ENCODE peak calls at places on chromosomes 6 and 20, in seven cellular contexts. Y is AG04450, P is adrenal gland, M is keratinocyte, Z is kidney epithelial cell, H is Caco-2, E is HL-60. S is an unnamed sample.

GRCh38 chr20:23404196-23404595 is 17.1 kb downstream of the NAPB start:
- DNase-seq in Y (no peak), P (no peak), M (no peak), Z (no peak), H (no peak), E (no peak), S (no peak)

GRCh38 chr6:115613488-115613887 is 447.2 kb downstream of the FRK start:
- DNase-seq in Y (peak; percentile 79), P (no peak), M (no peak), Z (no peak), H (no peak), E (no peak), S (peak; percentile 99)

GRCh38 chr6:136582702-136583471 is 32.7 kb upstream of the MAP7 start:
- DNase-seq in Y (peak; percentile 66), P (no peak), M (no peak), Z (no peak), H (no peak), E (no peak), S (peak; percentile 83)

GRCh38 chr6:32152414-32153251 is 894 bp upstream of the PRRT1 start:
- DNase-seq in Y (no peak), P (peak; percentile 75), M (no peak), Z (no peak), H (no peak), E (no peak), S (no peak)

GRCh38 chr6:64685401-64685800 is 1021.6 kb downstream of the EYS start:
- DNase-seq in Y (no peak), P (no peak), M (no peak), Z (no peak), H (no peak), E (no peak), S (no peak)

GRCh38 chr6:108800510-108800909 is 47.7 kb upstream of the ARMC2 start:
- DNase-seq in Y (no peak), P (no peak), M (no peak), Z (no peak), H (no peak), E (no peak), S (no peak)

GRCh38 chr20:50169329-50169823 is 15.9 kb upstream of the PEDS1 start:
- DNase-seq in Y (peak; percentile 50), P (peak; percentile 97), M (no peak), Z (no peak), H (peak; percentile 90), E (peak; percentile 75), S (no peak)

GRCh38 chr20:53857723-53858236 is 212.6 kb downstream of the BCAS1 start:
- DNase-seq in Y (no peak), P (peak; percentile 56), M (no peak), Z (no peak), H (no peak), E (no peak), S (no peak)

GRCh38 chr20:44074252-44075151 is 112.5 kb downstream of the JPH2 start:
- DNase-seq in Y (no peak), P (peak; percentile 96), M (no peak), Z (peak; percentile 43), H (peak; percentile 36), E (peak; percentile 73), S (no peak)

GRCh38 chr6:89630488-89630887 is 8.1 kb downstream of the LYRM2 start:
- DNase-seq in Y (no peak), P (no peak), M (no peak), Z (no peak), H (no peak), E (no peak), S (no peak)

GRCh38 chr6:95231416-95231815 is 345.9 kb upstream of the MANEA start:
- DNase-seq in Y (no peak), P (no peak), M (no peak), Z (no peak), H (no peak), E (no peak), S (no peak)

GRCh38 chr6:111837007-111837406 is 36.2 kb downstream of the FYN start:
- DNase-seq in Y (no peak), P (no peak), M (no peak), Z (no peak), H (no peak), E (no peak), S (no peak)

GRCh38 chr20:20435453-20435852 is 67.5 kb downstream of the INSM1 start:
- DNase-seq in Y (no peak), P (no peak), M (no peak), Z (no peak), H (no peak), E (no peak), S (no peak)

GRCh38 chr6:43185391-43185790 is 3.4 kb downstream of the CUL9 start:
- DNase-seq in Y (no peak), P (no peak), M (no peak), Z (no peak), H (no peak), E (no peak), S (no peak)

GRCh38 chr6:10582774-10583508 is 61.8 kb downstream of the GCNT2 start:
- DNase-seq in Y (no peak), P (no peak), M (no peak), Z (no peak), H (no peak), E (no peak), S (no peak)

GRCh38 chr6:106159531-106159940 is 73.4 kb downstream of the PRDM1 start:
- DNase-seq in Y (peak; percentile 54), P (no peak), M (peak; percentile 79), Z (peak; percentile 53), H (no peak), E (no peak), S (peak; percentile 83)

GRCh38 chr6:144334150-144334708 is 49.1 kb downstream of the UTRN start:
- DNase-seq in Y (no peak), P (no peak), M (no peak), Z (no peak), H (no peak), E (peak; percentile 75), S (no peak)

GRCh38 chr6:114343782-114344144 is 940 bp upstream of the HS3ST5 start:
- DNase-seq in Y (no peak), P (no peak), M (no peak), Z (no peak), H (no peak), E (no peak), S (no peak)
- TF ChIP-seq CTCF in Y (no peak), P (no peak), M (no peak), Z (no peak), H (no peak), E (no peak), S (no peak)

GRCh38 chr20:31860431-31861345 is 9.6 kb downstream of the DUSP15 start:
- DNase-seq in Y (no peak), P (peak; percentile 66), M (no peak), Z (no peak), H (peak; percentile 77), E (no peak), S (no peak)

GRCh38 chr20:31862157-31862470 is 8.2 kb downstream of the DUSP15 start:
- DNase-seq in Y (no peak), P (no peak), M (no peak), Z (no peak), H (no peak), E (no peak), S (no peak)

GRCh38 chr20:31862506-31862905 is 7.8 kb downstream of the DUSP15 start:
- DNase-seq in Y (no peak), P (peak; percentile 69), M (no peak), Z (no peak), H (peak; percentile 48), E (no peak), S (no peak)

GRCh38 chr20:31859998-31860380 is 10.3 kb downstream of the DUSP15 start:
- DNase-seq in Y (no peak), P (no peak), M (no peak), Z (no peak), H (no peak), E (no peak), S (no peak)

DNA sequence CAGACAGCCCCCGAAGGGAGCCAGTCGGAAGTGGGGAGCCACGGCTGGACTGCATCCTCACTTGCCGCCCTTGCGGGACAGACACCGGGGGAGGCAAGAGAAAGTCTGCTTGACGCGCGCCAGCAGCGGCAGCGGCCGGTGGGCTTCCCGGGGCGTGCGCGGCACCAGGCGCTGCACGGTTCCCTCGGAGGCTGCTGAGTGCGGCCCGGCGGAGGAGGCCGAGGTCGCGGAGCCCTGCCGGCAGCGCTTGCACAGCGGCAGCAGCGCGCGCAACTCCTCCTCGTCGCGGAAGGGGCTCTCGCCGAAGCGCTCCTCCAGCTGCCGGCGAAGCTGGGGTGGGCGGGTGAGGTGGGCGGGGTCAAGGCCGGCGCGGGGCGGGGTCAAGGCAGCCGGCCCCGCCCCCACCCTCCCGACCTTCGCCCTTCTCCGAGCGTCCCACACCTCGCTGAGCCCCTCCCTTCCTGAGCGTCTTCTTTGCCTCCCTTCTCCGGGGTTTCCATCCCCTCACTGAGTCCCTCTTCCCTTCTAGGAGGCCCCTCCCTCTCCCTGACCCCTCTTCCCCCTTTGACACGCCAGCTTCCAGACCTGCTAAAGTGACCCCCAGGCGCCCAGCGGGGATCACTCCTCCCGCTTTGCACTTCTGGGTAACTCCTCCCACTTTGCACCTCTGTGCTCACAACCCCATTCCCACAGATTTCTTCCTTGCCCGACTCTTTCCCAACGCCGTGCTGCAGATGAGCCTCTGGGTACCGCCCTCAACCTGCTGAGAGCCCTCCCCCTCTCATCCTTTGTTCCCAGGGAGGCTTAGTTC is 8.8 kb downstream of the DUSP15 start:
- DNase-seq in Y (no peak), P (no peak), M (no peak), Z (no peak), H (peak; percentile 91), E (peak; percentile 41), S (no peak)
- H3K4me3 ChIP-seq in Y (peak overlapping the region; percentile 48), P (peak overlapping the region; percentile 83), M (peak overlapping the region; percentile 45), Z (peak overlapping the region; percentile 42), H (peak overlapping the region; percentile 75), E (peak overlapping the region; percentile 34), S (peak overlapping the region; percentile 33)

DNA sequence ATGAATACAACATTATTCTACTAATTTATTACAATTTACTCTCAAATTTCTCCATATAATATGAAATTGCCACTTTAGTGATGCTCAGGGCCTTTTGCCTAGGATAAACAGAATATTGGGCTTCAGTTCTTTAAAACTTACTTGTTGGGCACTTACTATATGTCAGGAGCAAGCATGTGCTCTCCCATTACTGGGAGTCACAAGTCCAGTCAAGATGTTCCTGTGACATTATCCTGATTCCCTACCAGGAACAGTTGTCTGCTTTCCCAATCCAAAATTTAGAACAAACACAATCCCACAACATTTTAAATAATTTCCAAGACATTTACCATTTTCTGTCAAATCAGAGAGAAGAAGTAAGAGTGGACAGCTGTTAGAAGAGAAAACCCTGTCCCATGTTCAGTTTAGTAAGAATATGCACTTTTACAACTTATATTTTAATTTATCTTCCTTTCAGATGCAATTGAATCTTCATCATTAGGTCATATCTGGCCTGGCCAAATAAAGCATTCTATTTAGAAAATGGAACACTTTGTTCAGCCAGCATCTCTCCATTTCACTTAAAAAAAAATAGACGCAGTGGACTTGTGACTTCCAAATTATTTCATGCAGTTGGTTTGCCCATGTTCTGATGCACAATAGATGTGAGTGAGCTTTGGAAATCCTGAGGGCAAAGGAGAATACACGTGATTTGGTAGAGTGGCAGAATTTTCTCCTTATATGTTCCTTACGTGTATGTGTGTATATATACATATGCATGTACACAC is 159.8 kb downstream of the CLIC5 start:
- DNase-seq in Y (no peak), P (no peak), M (no peak), Z (no peak), H (no peak), E (no peak), S (no peak)
- H3K27me3 ChIP-seq in Y (peaks cover 4% of the 10 kb centered on the region), P (no peaks in the 10 kb centered on the region), M (no peaks in the 10 kb centered on the region), Z (peaks cover 7% of the 10 kb centered on the region), H (no peaks in the 10 kb centered on the region), E (no peaks in the 10 kb centered on the region), S (peaks cover 2% of the 10 kb centered on the region)

GRCh38 chr20:51624157-51624731 is 81.7 kb upstream of the NFATC2 start:
- DNase-seq in Y (no peak), P (peak; percentile 70), M (no peak), Z (no peak), H (peak; percentile 83), E (peak; percentile 63), S (no peak)
- TF ChIP-seq CTCF in Y (peak; percentile 71), P (peak; percentile 53), M (peak; percentile 75), Z (peak; percentile 79), H (peak; percentile 97), E (peak; percentile 40), S (peak; percentile 81)

GRCh38 chr6:139407718-139408222 is 33.3 kb upstream of the CITED2 start:
- DNase-seq in Y (peak; percentile 74), P (no peak), M (peak; percentile 84), Z (peak; percentile 98), H (no peak), E (no peak), S (peak; percentile 100)
- H3K4me3 ChIP-seq in Y (no peak overlapping the region), P (no peak overlapping the region), M (no peak overlapping the region), Z (no peak overlapping the region), H (no peak overlapping the region), E (no peak overlapping the region), S (no peak overlapping the region)